ENCODE peak calls at places on chromosomes 11 and 22, in five cellular contexts. E is mesothelial cell of epicardium, X is tibial artery, K is colonic mucosa, S is B cell. O is an unnamed sample.

GRCh38 chr11:77198440-77198849 is 70.4 kb downstream of the MYO7A start:
- DNase-seq in E (peak; percentile 12), X (peak; percentile 39), K (no peak), S (no peak), O (no peak)

GRCh38 chr11:7604331-7604973 is 68.8 kb downstream of the CYB5R2 start:
- DNase-seq in E (no peak), X (no peak), K (peak; percentile 79), S (no peak), O (no peak)

GRCh38 chr22:31983911-31984661 is 39.8 kb downstream of the YWHAH start:
- DNase-seq in E (no peak), X (no peak), K (no peak), S (no peak), O (no peak)

GRCh38 chr11:94147433-94147845 is 18.8 kb downstream of the PANX1 start:
- DNase-seq in E (no peak), X (no peak), K (no peak), S (no peak), O (no peak)

GRCh38 chr11:47768090-47768620 is 1.0 kb upstream of the FNBP4 start:
- DNase-seq in E (no peak), X (peak; percentile 84), K (peak; percentile 77), S (no peak), O (no peak)

GRCh38 chr11:119804698-119805097 is 75.7 kb upstream of the NECTIN1 start:
- DNase-seq in E (no peak), X (no peak), K (no peak), S (no peak), O (no peak)

GRCh38 chr11:72848846-72849466 is 34.7 kb downstream of the ATG16L2 start:
- DNase-seq in E (no peak), X (no peak), K (no peak), S (no peak), O (no peak)

GRCh38 chr22:32024791-32025190 is 18.3 kb upstream of the SLC5A1 start:
- DNase-seq in E (no peak), X (no peak), K (no peak), S (no peak), O (no peak)

GRCh38 chr22:29225422-29226090 is 19.9 kb downstream of the EMID1 start:
- DNase-seq in E (no peak), X (no peak), K (peak; percentile 49), S (no peak), O (no peak)

GRCh38 chr22:45742866-45743450 is 71.3 kb downstream of the ATXN10 start:
- DNase-seq in E (no peak), X (no peak), K (no peak), S (no peak), O (no peak)

GRCh38 chr22:49934891-49935557 is 16.6 kb downstream of the CRELD2 start:
- DNase-seq in E (peak; percentile 61), X (peak; percentile 87), K (peak; percentile 90), S (peak; percentile 91), O (no peak)

GRCh38 chr11:10648896-10649295 is 44.7 kb downstream of the IRAG1 start:
- DNase-seq in E (no peak), X (no peak), K (no peak), S (no peak), O (no peak)

GRCh38 chr22:36111316-36111715 is 49.2 kb downstream of the APOL3 start:
- DNase-seq in E (no peak), X (no peak), K (no peak), S (no peak), O (no peak)

GRCh38 chr22:42443240-42444059 is 11.2 kb upstream of the NFAM1 start:
- DNase-seq in E (no peak), X (no peak), K (no peak), S (no peak), O (no peak)

GRCh38 chr22:43697894-43698293 is 114.2 kb downstream of the EFCAB6 start:
- DNase-seq in E (no peak), X (no peak), K (no peak), S (no peak), O (no peak)

GRCh38 chr11:1219836-1220810 is 2.7 kb upstream of the MUC5B start:
- DNase-seq in E (no peak), X (peak; percentile 61), K (peak; percentile 91), S (peak; percentile 35), O (no peak)

GRCh38 chr22:33051960-33052839 is 6.0 kb downstream of the SYN3 start:
- DNase-seq in E (no peak), X (no peak), K (no peak), S (no peak), O (no peak)

GRCh38 chr11:47399860-47400812 is 8.3 kb upstream of the SLC39A13 start:
- DNase-seq in E (no peak), X (no peak), K (no peak), S (peak; percentile 88), O (no peak)

GRCh38 chr11:118060081-118060661 is 16.7 kb upstream of the TMPRSS4 start:
- DNase-seq in E (no peak), X (peak; percentile 59), K (no peak), S (no peak), O (no peak)

GRCh38 chr11:63768232-63769043 is at the start of gene ZFTA:
- DNase-seq in E (peak; percentile 73), X (peak; percentile 78), K (peak; percentile 71), S (peak; percentile 96), O (peak; percentile 73)

GRCh38 chr11:45930031-45930794 is 7.8 kb downstream of the LARGE2 start:
- DNase-seq in E (no peak), X (peak; percentile 67), K (peak; percentile 74), S (peak; percentile 91), O (no peak)

GRCh38 chr11:73883856-73884255 is 7.1 kb downstream of the PAAF1 start:
- DNase-seq in E (no peak), X (no peak), K (no peak), S (no peak), O (no peak)

GRCh38 chr11:7348432-7349298 is 97.0 kb downstream of the SYT9 start:
- DNase-seq in E (no peak), X (no peak), K (no peak), S (no peak), O (no peak)

GRCh38 chr11:57345555-57346151 is 7.5 kb downstream of the P2RX3 start:
- DNase-seq in E (peak; percentile 51), X (no peak), K (peak; percentile 86), S (peak; percentile 78), O (peak; percentile 68)

DNA sequence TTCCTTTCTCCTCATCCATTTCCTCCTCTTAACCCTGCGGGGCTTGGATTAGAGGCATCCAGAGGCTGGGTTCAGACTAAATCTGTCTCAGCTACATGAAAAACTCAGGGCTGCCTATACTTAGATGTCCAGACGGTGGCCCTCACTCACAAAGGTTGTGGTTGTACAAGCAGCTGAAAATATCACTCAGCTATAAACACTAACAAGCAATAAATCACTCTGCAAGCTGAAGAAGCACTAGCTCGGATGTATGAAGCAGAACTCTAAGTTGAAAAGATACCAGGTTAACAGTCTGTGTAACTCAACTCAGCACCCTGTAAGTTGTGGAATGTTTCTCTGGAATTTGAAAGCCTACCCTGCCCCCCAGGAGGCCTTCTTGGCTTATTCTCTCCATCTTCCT is 82.9 kb downstream of the EXT2 start:
- DNase-seq in E (no peak), X (no peak), K (no peak), S (no peak), O (no peak)
- TF ChIP-seq CTCF in E (no peak), X (no peak), K (no peak), S (no peak), O (no peak)

GRCh38 chr11:122788781-122789535 is 49.3 kb upstream of the CRTAM start:
- DNase-seq in E (no peak), X (no peak), K (no peak), S (no peak), O (no peak)
- TF ChIP-seq CTCF in E (no peak), X (no peak), K (no peak), S (no peak), O (no peak)

GRCh38 chr22:21641795-21642583 is at the start of gene SDF2L1:
- DNase-seq in E (peak; percentile 93), X (peak; percentile 99), K (peak; percentile 99), S (peak; percentile 99), O (peak; percentile 93)
- TF ChIP-seq CTCF in E (peak; percentile 39), X (no peak), K (no peak), S (no peak), O (no peak)

GRCh38 chr11:68202165-68202564 is 10.9 kb downstream of the KMT5B start:
- DNase-seq in E (no peak), X (no peak), K (no peak), S (no peak), O (no peak)
- TF ChIP-seq CTCF in E (no peak), X (no peak), K (no peak), S (no peak), O (no peak)

GRCh38 chr11:2420502-2421225 is 20.1 kb downstream of the TSSC4 start:
- DNase-seq in E (peak; percentile 73), X (no peak), K (peak; percentile 79), S (peak; percentile 98), O (peak; percentile 64)
- TF ChIP-seq CTCF in E (peak; percentile 90), X (peak; percentile 91), K (peak; percentile 87), S (peak; percentile 83), O (peak; percentile 94)

GRCh38 chr22:47100646-47101045 is 338.2 kb downstream of the TBC1D22A start:
- DNase-seq in E (no peak), X (no peak), K (no peak), S (no peak), O (no peak)
- TF ChIP-seq CTCF in E (no peak), X (no peak), K (no peak), S (no peak), O (no peak)

GRCh38 chr11:26551186-26551801 is 20.8 kb downstream of the MUC15 start:
- DNase-seq in E (no peak), X (no peak), K (no peak), S (no peak), O (no peak)
- TF ChIP-seq CTCF in E (peak; percentile 65), X (no peak), K (no peak), S (no peak), O (peak; percentile 66)

O was measured in progenitor cell of endocrine pancreas.